ENCODE peak calls at places on chromosomes 4 and X, in ten cellular contexts. One of them, this sample, is unnamed.

GRCh38 chr4:133149364-133149695 is 236 bp downstream of the PCDH10 start:
- DNase-seq in stimulated activated CD8-positive, alpha-beta memory T cell treated with anti-CD3 and anti-CD28 coated beads, Interleukin-2, amount 100 ng/mL, for 1 hour: no peak
- DNase-seq in EH: no peak
- DNase-seq in stimulated activated naive B cell treated with anti-CD40 and anti-IgM and Interleukin-4, amounts not matched to agents 10 μg/mL and 1 μg/mL and 100 μg/mL, for 72 hours: no peak
- DNase-seq in T1000: no peak
- DNase-seq in GM10248: no peak
- DNase-seq in lung: no peak
- DNase-seq in NCI-H69: peak
- DNase-seq in LHCN-M2: no peak
- DNase-seq in BJ: no peak
- DNase-seq in this sample: no peak

GRCh38 chr4:6541789-6542188 is 33.2 kb upstream of the MAN2B2 start:
- DNase-seq in stimulated activated CD8-positive, alpha-beta memory T cell treated with anti-CD3 and anti-CD28 coated beads, Interleukin-2, amount 100 ng/mL, for 1 hour: no peak
- DNase-seq in EH: no peak
- DNase-seq in stimulated activated naive B cell treated with anti-CD40 and anti-IgM and Interleukin-4, amounts not matched to agents 10 μg/mL and 1 μg/mL and 100 μg/mL, for 72 hours: no peak
- DNase-seq in T1000: no peak
- DNase-seq in GM10248: no peak
- DNase-seq in lung: no peak
- DNase-seq in NCI-H69: no peak
- DNase-seq in LHCN-M2: no peak
- DNase-seq in BJ: no peak
- DNase-seq in this sample: no peak

GRCh38 chrX:49037883-49038475 is 5.2 kb downstream of the TFE3 start:
- DNase-seq in stimulated activated CD8-positive, alpha-beta memory T cell treated with anti-CD3 and anti-CD28 coated beads, Interleukin-2, amount 100 ng/mL, for 1 hour: no peak
- DNase-seq in EH: peak
- DNase-seq in stimulated activated naive B cell treated with anti-CD40 and anti-IgM and Interleukin-4, amounts not matched to agents 10 μg/mL and 1 μg/mL and 100 μg/mL, for 72 hours: no peak
- DNase-seq in T1000: peak
- DNase-seq in GM10248: no peak
- DNase-seq in lung: no peak
- DNase-seq in NCI-H69: no peak
- DNase-seq in LHCN-M2: peak
- DNase-seq in BJ: no peak
- DNase-seq in this sample: no peak

GRCh38 chrX:21843179-21843578 is 3.8 kb downstream of the MBTPS2 start:
- DNase-seq in stimulated activated CD8-positive, alpha-beta memory T cell treated with anti-CD3 and anti-CD28 coated beads, Interleukin-2, amount 100 ng/mL, for 1 hour: no peak
- DNase-seq in EH: no peak
- DNase-seq in stimulated activated naive B cell treated with anti-CD40 and anti-IgM and Interleukin-4, amounts not matched to agents 10 μg/mL and 1 μg/mL and 100 μg/mL, for 72 hours: no peak
- DNase-seq in T1000: no peak
- DNase-seq in GM10248: no peak
- DNase-seq in lung: no peak
- DNase-seq in NCI-H69: no peak
- DNase-seq in LHCN-M2: no peak
- DNase-seq in BJ: no peak
- DNase-seq in this sample: no peak

GRCh38 chr4:154658680-154659402 is 46.4 kb upstream of the FGG start:
- DNase-seq in stimulated activated CD8-positive, alpha-beta memory T cell treated with anti-CD3 and anti-CD28 coated beads, Interleukin-2, amount 100 ng/mL, for 1 hour: no peak
- DNase-seq in EH: no peak
- DNase-seq in stimulated activated naive B cell treated with anti-CD40 and anti-IgM and Interleukin-4, amounts not matched to agents 10 μg/mL and 1 μg/mL and 100 μg/mL, for 72 hours: no peak
- DNase-seq in T1000: no peak
- DNase-seq in GM10248: no peak
- DNase-seq in lung: no peak
- DNase-seq in NCI-H69: no peak
- DNase-seq in LHCN-M2: peak
- DNase-seq in BJ: no peak
- DNase-seq in this sample: no peak

GRCh38 chr4:181946902-181947301 is 296.3 kb upstream of the TENM3 start:
- DNase-seq in stimulated activated CD8-positive, alpha-beta memory T cell treated with anti-CD3 and anti-CD28 coated beads, Interleukin-2, amount 100 ng/mL, for 1 hour: no peak
- DNase-seq in EH: no peak
- DNase-seq in stimulated activated naive B cell treated with anti-CD40 and anti-IgM and Interleukin-4, amounts not matched to agents 10 μg/mL and 1 μg/mL and 100 μg/mL, for 72 hours: no peak
- DNase-seq in T1000: no peak
- DNase-seq in GM10248: no peak
- DNase-seq in lung: no peak
- DNase-seq in NCI-H69: peak
- DNase-seq in LHCN-M2: no peak
- DNase-seq in BJ: no peak
- DNase-seq in this sample: no peak

GRCh38 chrX:72693477-72693876 is 20.6 kb downstream of the PHKA1 start:
- DNase-seq in stimulated activated CD8-positive, alpha-beta memory T cell treated with anti-CD3 and anti-CD28 coated beads, Interleukin-2, amount 100 ng/mL, for 1 hour: no peak
- DNase-seq in EH: no peak
- DNase-seq in stimulated activated naive B cell treated with anti-CD40 and anti-IgM and Interleukin-4, amounts not matched to agents 10 μg/mL and 1 μg/mL and 100 μg/mL, for 72 hours: no peak
- DNase-seq in T1000: no peak
- DNase-seq in GM10248: no peak
- DNase-seq in lung: no peak
- DNase-seq in NCI-H69: no peak
- DNase-seq in LHCN-M2: no peak
- DNase-seq in BJ: no peak
- DNase-seq in this sample: no peak

GRCh38 chr4:137635596-137635995 is 103.3 kb upstream of the PCDH18 start:
- DNase-seq in stimulated activated CD8-positive, alpha-beta memory T cell treated with anti-CD3 and anti-CD28 coated beads, Interleukin-2, amount 100 ng/mL, for 1 hour: no peak
- DNase-seq in EH: no peak
- DNase-seq in stimulated activated naive B cell treated with anti-CD40 and anti-IgM and Interleukin-4, amounts not matched to agents 10 μg/mL and 1 μg/mL and 100 μg/mL, for 72 hours: no peak
- DNase-seq in T1000: no peak
- DNase-seq in GM10248: no peak
- DNase-seq in lung: no peak
- DNase-seq in NCI-H69: peak
- DNase-seq in LHCN-M2: no peak
- DNase-seq in BJ: no peak
- DNase-seq in this sample: no peak

GRCh38 chrX:30343206-30343605 is 34.0 kb upstream of the NR0B1 start:
- DNase-seq in stimulated activated CD8-positive, alpha-beta memory T cell treated with anti-CD3 and anti-CD28 coated beads, Interleukin-2, amount 100 ng/mL, for 1 hour: no peak
- DNase-seq in EH: no peak
- DNase-seq in stimulated activated naive B cell treated with anti-CD40 and anti-IgM and Interleukin-4, amounts not matched to agents 10 μg/mL and 1 μg/mL and 100 μg/mL, for 72 hours: no peak
- DNase-seq in T1000: no peak
- DNase-seq in GM10248: peak
- DNase-seq in lung: no peak
- DNase-seq in NCI-H69: no peak
- DNase-seq in LHCN-M2: no peak
- DNase-seq in BJ: no peak
- DNase-seq in this sample: no peak

GRCh38 chr4:67465763-67466052 is 79.6 kb downstream of the CENPC start:
- DNase-seq in stimulated activated CD8-positive, alpha-beta memory T cell treated with anti-CD3 and anti-CD28 coated beads, Interleukin-2, amount 100 ng/mL, for 1 hour: no peak
- DNase-seq in EH: no peak
- DNase-seq in stimulated activated naive B cell treated with anti-CD40 and anti-IgM and Interleukin-4, amounts not matched to agents 10 μg/mL and 1 μg/mL and 100 μg/mL, for 72 hours: no peak
- DNase-seq in T1000: no peak
- DNase-seq in GM10248: no peak
- DNase-seq in lung: no peak
- DNase-seq in NCI-H69: no peak
- DNase-seq in LHCN-M2: no peak
- DNase-seq in BJ: no peak
- DNase-seq in this sample: no peak

GRCh38 chrX:25207803-25208202 is 192.0 kb upstream of the ARX start:
- DNase-seq in stimulated activated CD8-positive, alpha-beta memory T cell treated with anti-CD3 and anti-CD28 coated beads, Interleukin-2, amount 100 ng/mL, for 1 hour: no peak
- DNase-seq in EH: no peak
- DNase-seq in stimulated activated naive B cell treated with anti-CD40 and anti-IgM and Interleukin-4, amounts not matched to agents 10 μg/mL and 1 μg/mL and 100 μg/mL, for 72 hours: no peak
- DNase-seq in T1000: no peak
- DNase-seq in GM10248: no peak
- DNase-seq in lung: no peak
- DNase-seq in NCI-H69: peak
- DNase-seq in LHCN-M2: no peak
- DNase-seq in BJ: no peak
- DNase-seq in this sample: no peak

GRCh38 chr4:69881173-69881773 is 21.3 kb upstream of the SULT1E1 start:
- DNase-seq in stimulated activated CD8-positive, alpha-beta memory T cell treated with anti-CD3 and anti-CD28 coated beads, Interleukin-2, amount 100 ng/mL, for 1 hour: peak
- DNase-seq in EH: peak
- DNase-seq in stimulated activated naive B cell treated with anti-CD40 and anti-IgM and Interleukin-4, amounts not matched to agents 10 μg/mL and 1 μg/mL and 100 μg/mL, for 72 hours: no peak
- DNase-seq in T1000: no peak
- DNase-seq in GM10248: peak
- DNase-seq in lung: peak
- DNase-seq in NCI-H69: peak
- DNase-seq in LHCN-M2: peak
- DNase-seq in BJ: no peak
- DNase-seq in this sample: no peak

GRCh38 chr4:76108467-76109181 is 34.1 kb downstream of the ART3 start:
- DNase-seq in stimulated activated CD8-positive, alpha-beta memory T cell treated with anti-CD3 and anti-CD28 coated beads, Interleukin-2, amount 100 ng/mL, for 1 hour: no peak
- DNase-seq in EH: peak
- DNase-seq in stimulated activated naive B cell treated with anti-CD40 and anti-IgM and Interleukin-4, amounts not matched to agents 10 μg/mL and 1 μg/mL and 100 μg/mL, for 72 hours: no peak
- DNase-seq in T1000: no peak
- DNase-seq in GM10248: no peak
- DNase-seq in lung: no peak
- DNase-seq in NCI-H69: peak
- DNase-seq in LHCN-M2: peak
- DNase-seq in BJ: no peak
- DNase-seq in this sample: no peak

GRCh38 chr4:54139332-54139731 is 39.4 kb downstream of the GSX2 start:
- DNase-seq in stimulated activated CD8-positive, alpha-beta memory T cell treated with anti-CD3 and anti-CD28 coated beads, Interleukin-2, amount 100 ng/mL, for 1 hour: no peak
- DNase-seq in EH: no peak
- DNase-seq in stimulated activated naive B cell treated with anti-CD40 and anti-IgM and Interleukin-4, amounts not matched to agents 10 μg/mL and 1 μg/mL and 100 μg/mL, for 72 hours: no peak
- DNase-seq in T1000: no peak
- DNase-seq in GM10248: no peak
- DNase-seq in lung: no peak
- DNase-seq in NCI-H69: no peak
- DNase-seq in LHCN-M2: no peak
- DNase-seq in BJ: no peak
- DNase-seq in this sample: no peak

GRCh38 chrX:39577976-39578962 is 519.5 kb downstream of the BCOR start:
- DNase-seq in stimulated activated CD8-positive, alpha-beta memory T cell treated with anti-CD3 and anti-CD28 coated beads, Interleukin-2, amount 100 ng/mL, for 1 hour: no peak
- DNase-seq in EH: no peak
- DNase-seq in stimulated activated naive B cell treated with anti-CD40 and anti-IgM and Interleukin-4, amounts not matched to agents 10 μg/mL and 1 μg/mL and 100 μg/mL, for 72 hours: peak
- DNase-seq in T1000: no peak
- DNase-seq in GM10248: peak
- DNase-seq in lung: no peak
- DNase-seq in NCI-H69: no peak
- DNase-seq in LHCN-M2: peak
- DNase-seq in BJ: no peak
- DNase-seq in this sample: peak

GRCh38 chrX:16573781-16574180 is 76.2 kb upstream of the S100G start:
- DNase-seq in stimulated activated CD8-positive, alpha-beta memory T cell treated with anti-CD3 and anti-CD28 coated beads, Interleukin-2, amount 100 ng/mL, for 1 hour: no peak
- DNase-seq in EH: peak
- DNase-seq in stimulated activated naive B cell treated with anti-CD40 and anti-IgM and Interleukin-4, amounts not matched to agents 10 μg/mL and 1 μg/mL and 100 μg/mL, for 72 hours: no peak
- DNase-seq in T1000: peak
- DNase-seq in GM10248: no peak
- DNase-seq in lung: no peak
- DNase-seq in NCI-H69: no peak
- DNase-seq in LHCN-M2: peak
- DNase-seq in BJ: no peak
- DNase-seq in this sample: no peak

GRCh38 chr4:168451744-168452394 is 28.4 kb downstream of the DDX60L start:
- DNase-seq in stimulated activated CD8-positive, alpha-beta memory T cell treated with anti-CD3 and anti-CD28 coated beads, Interleukin-2, amount 100 ng/mL, for 1 hour: no peak
- DNase-seq in EH: peak
- DNase-seq in stimulated activated naive B cell treated with anti-CD40 and anti-IgM and Interleukin-4, amounts not matched to agents 10 μg/mL and 1 μg/mL and 100 μg/mL, for 72 hours: no peak
- DNase-seq in T1000: no peak
- DNase-seq in GM10248: no peak
- DNase-seq in lung: no peak
- DNase-seq in NCI-H69: peak
- DNase-seq in LHCN-M2: peak
- DNase-seq in BJ: peak
- DNase-seq in this sample: no peak

GRCh38 chr4:40065010-40065409 is 8.4 kb downstream of the N4BP2 start:
- DNase-seq in stimulated activated CD8-positive, alpha-beta memory T cell treated with anti-CD3 and anti-CD28 coated beads, Interleukin-2, amount 100 ng/mL, for 1 hour: no peak
- DNase-seq in EH: no peak
- DNase-seq in stimulated activated naive B cell treated with anti-CD40 and anti-IgM and Interleukin-4, amounts not matched to agents 10 μg/mL and 1 μg/mL and 100 μg/mL, for 72 hours: no peak
- DNase-seq in T1000: no peak
- DNase-seq in GM10248: no peak
- DNase-seq in lung: no peak
- DNase-seq in NCI-H69: no peak
- DNase-seq in LHCN-M2: no peak
- DNase-seq in BJ: no peak
- DNase-seq in this sample: no peak

GRCh38 chr4:13872145-13872544 is 244.6 kb upstream of the BOD1L1 start:
- DNase-seq in stimulated activated CD8-positive, alpha-beta memory T cell treated with anti-CD3 and anti-CD28 coated beads, Interleukin-2, amount 100 ng/mL, for 1 hour: no peak
- DNase-seq in EH: peak
- DNase-seq in stimulated activated naive B cell treated with anti-CD40 and anti-IgM and Interleukin-4, amounts not matched to agents 10 μg/mL and 1 μg/mL and 100 μg/mL, for 72 hours: no peak
- DNase-seq in T1000: no peak
- DNase-seq in GM10248: no peak
- DNase-seq in lung: no peak
- DNase-seq in NCI-H69: no peak
- DNase-seq in LHCN-M2: peak
- DNase-seq in BJ: no peak
- DNase-seq in this sample: no peak

This sample was measured in GM06990.